ENCODE peak calls at places on chromosomes 13 and 19, in four cellular contexts. L is NCI-H1105, X is PC-3, A is ACHN. O is an unnamed sample.

GRCh38 chr13:50691682-50692263 is 151.7 kb downstream of the DLEU7 start:
- DNase-seq in A (no peak), X (peak), L (no peak), O (peak)

GRCh38 chr13:24128962-24129361 is 31.6 kb upstream of the SPATA13 start:
- DNase-seq in A (no peak), L (no peak), X (no peak), O (no peak)

GRCh38 chr13:50894042-50894441 is 15.5 kb upstream of the RNASEH2B start:
- DNase-seq in X (no peak), A (no peak), L (no peak), O (no peak)

GRCh38 chr19:10104665-10105221 is 1.4 kb upstream of the PPAN start:
- DNase-seq in L (no peak), X (no peak), A (no peak), O (no peak)

GRCh38 chr19:34359954-34360315 is 5.1 kb upstream of the GPI start:
- DNase-seq in L (no peak), X (no peak), A (no peak), O (no peak)

GRCh38 chr13:49641810-49642291 is 13.5 kb downstream of the ARL11 start:
- DNase-seq in A (no peak), L (no peak), X (peak), O (no peak)

GRCh38 chr19:1281895-1282287 is 3.8 kb upstream of the EFNA2 start:
- DNase-seq in L (no peak), A (no peak), X (no peak), O (no peak)

GRCh38 chr13:113291997-113292862 is 4.8 kb upstream of the LAMP1 start:
- DNase-seq in X (peak), A (peak), L (peak), O (no peak)

GRCh38 chr19:36916991-36917390 is 859 bp downstream of the ZNF568 start:
- DNase-seq in X (no peak), A (no peak), L (no peak), O (no peak)

GRCh38 chr19:36807029-36807428 is 31.2 kb downstream of the ZNF790 start:
- DNase-seq in A (no peak), L (no peak), X (no peak), O (no peak)

GRCh38 chr13:37657134-37657533 is 58.6 kb upstream of the POSTN start:
- DNase-seq in X (peak), L (no peak), A (no peak), O (no peak)

GRCh38 chr13:94154362-94154761 is 325.1 kb downstream of the DCT start:
- DNase-seq in A (no peak), L (no peak), X (peak), O (no peak)

GRCh38 chr13:77239312-77239711 is 87.6 kb downstream of the MYCBP2 start:
- DNase-seq in L (no peak), X (peak), A (no peak), O (no peak)

GRCh38 chr19:35048911-35049411 is 7.4 kb downstream of the HPN start:
- DNase-seq in L (peak), A (no peak), X (no peak), O (no peak)

GRCh38 chr19:10217085-10217484 is 14.0 kb downstream of the S1PR2 start:
- DNase-seq in X (no peak), L (no peak), A (no peak), O (no peak)

GRCh38 chr19:19434483-19435045 is 29.1 kb downstream of the GATAD2A start:
- DNase-seq in X (no peak), L (no peak), A (no peak), O (no peak)

GRCh38 chr19:40744554-40745401 is 5.5 kb downstream of the ACTMAP start:
- DNase-seq in L (no peak), X (no peak), A (no peak), O (no peak)

GRCh38 chr13:71852082-71852481 is 14.9 kb downstream of the DACH1 start:
- DNase-seq in X (no peak), L (no peak), A (no peak), O (no peak)

GRCh38 chr19:16594681-16595091 is 22.5 kb upstream of the SLC35E1 start:
- DNase-seq in L (no peak), A (no peak), X (no peak), O (no peak)

GRCh38 chr19:11225815-11226214 is 13.6 kb upstream of the ANGPTL8 start:
- DNase-seq in A (no peak), X (no peak), L (no peak), O (no peak)